ENCODE peak calls at places on chromosomes 4 and X, in ten cellular contexts. One of them, this sample, is unnamed.

GRCh38 chrX:110415440-110416167 is 57.0 kb downstream of the RTL9 start:
- DNase-seq in adipocyte: no peak
- DNase-seq in cardiac muscle cell: no peak
- DNase-seq in HS-5: peak
- DNase-seq in renal cortical epithelial cell: no peak
- DNase-seq in mammary epithelial cell: peak
- DNase-seq in GM04503: no peak
- DNase-seq in HepG2: no peak
- DNase-seq in effector CD4-positive, alpha-beta T cell: no peak
- DNase-seq in fibroblast of the aortic adventitia: peak
- DNase-seq in this sample: no peak

GRCh38 chrX:39327255-39327654 is 526.0 kb downstream of the MID1IP1 start:
- DNase-seq in HepG2: no peak
- DNase-seq in GM04503: no peak
- DNase-seq in effector CD4-positive, alpha-beta T cell: peak
- DNase-seq in HS-5: no peak
- DNase-seq in cardiac muscle cell: no peak
- DNase-seq in fibroblast of the aortic adventitia: no peak
- DNase-seq in renal cortical epithelial cell: no peak
- DNase-seq in mammary epithelial cell: no peak
- DNase-seq in adipocyte: no peak
- DNase-seq in this sample: peak

GRCh38 chr4:147340547-147341225 is 140.2 kb upstream of the EDNRA start:
- DNase-seq in cardiac muscle cell: no peak
- DNase-seq in renal cortical epithelial cell: peak
- DNase-seq in HS-5: no peak
- DNase-seq in mammary epithelial cell: peak
- DNase-seq in fibroblast of the aortic adventitia: no peak
- DNase-seq in adipocyte: peak
- DNase-seq in effector CD4-positive, alpha-beta T cell: no peak
- DNase-seq in GM04503: no peak
- DNase-seq in HepG2: no peak
- DNase-seq in this sample: no peak

GRCh38 chrX:21959362-21960051 is 19.0 kb downstream of the SMS start:
- DNase-seq in fibroblast of the aortic adventitia: no peak
- DNase-seq in HS-5: no peak
- DNase-seq in renal cortical epithelial cell: no peak
- DNase-seq in mammary epithelial cell: no peak
- DNase-seq in adipocyte: no peak
- DNase-seq in cardiac muscle cell: no peak
- DNase-seq in GM04503: no peak
- DNase-seq in effector CD4-positive, alpha-beta T cell: no peak
- DNase-seq in HepG2: no peak
- DNase-seq in this sample: no peak

GRCh38 chr4:47313396-47313795 is 150.1 kb downstream of the COMMD8 start:
- DNase-seq in HS-5: no peak
- DNase-seq in renal cortical epithelial cell: peak
- DNase-seq in mammary epithelial cell: no peak
- DNase-seq in adipocyte: no peak
- DNase-seq in cardiac muscle cell: no peak
- DNase-seq in HepG2: no peak
- DNase-seq in GM04503: no peak
- DNase-seq in fibroblast of the aortic adventitia: no peak
- DNase-seq in effector CD4-positive, alpha-beta T cell: no peak
- DNase-seq in this sample: no peak

GRCh38 chr4:149029056-149029651 is 586.9 kb upstream of the NR3C2 start:
- DNase-seq in cardiac muscle cell: no peak
- DNase-seq in HS-5: no peak
- DNase-seq in mammary epithelial cell: no peak
- DNase-seq in renal cortical epithelial cell: peak
- DNase-seq in GM04503: no peak
- DNase-seq in fibroblast of the aortic adventitia: no peak
- DNase-seq in effector CD4-positive, alpha-beta T cell: no peak
- DNase-seq in adipocyte: no peak
- DNase-seq in HepG2: peak
- DNase-seq in this sample: no peak

GRCh38 chr4:154616287-154616686 is 3.8 kb upstream of the FGG start:
- DNase-seq in HepG2: no peak
- DNase-seq in renal cortical epithelial cell: no peak
- DNase-seq in effector CD4-positive, alpha-beta T cell: no peak
- DNase-seq in cardiac muscle cell: no peak
- DNase-seq in GM04503: no peak
- DNase-seq in adipocyte: no peak
- DNase-seq in mammary epithelial cell: no peak
- DNase-seq in HS-5: no peak
- DNase-seq in fibroblast of the aortic adventitia: no peak
- DNase-seq in this sample: no peak

GRCh38 chr4:77007358-77008230 is 58.0 kb downstream of the SEPTIN11 start:
- DNase-seq in HS-5: peak
- DNase-seq in mammary epithelial cell: peak
- DNase-seq in effector CD4-positive, alpha-beta T cell: no peak
- DNase-seq in adipocyte: peak
- DNase-seq in GM04503: peak
- DNase-seq in cardiac muscle cell: no peak
- DNase-seq in HepG2: no peak
- DNase-seq in renal cortical epithelial cell: peak
- DNase-seq in fibroblast of the aortic adventitia: peak
- DNase-seq in this sample: no peak

GRCh38 chrX:31546130-31546529 is 474.3 kb upstream of the FTHL17 start:
- DNase-seq in HepG2: no peak
- DNase-seq in cardiac muscle cell: no peak
- DNase-seq in effector CD4-positive, alpha-beta T cell: no peak
- DNase-seq in HS-5: peak
- DNase-seq in fibroblast of the aortic adventitia: peak
- DNase-seq in mammary epithelial cell: peak
- DNase-seq in adipocyte: peak
- DNase-seq in renal cortical epithelial cell: peak
- DNase-seq in GM04503: peak
- DNase-seq in this sample: no peak

GRCh38 chr4:176534566-176534965 is 214.8 kb downstream of the SPCS3 start:
- DNase-seq in adipocyte: peak
- DNase-seq in cardiac muscle cell: no peak
- DNase-seq in effector CD4-positive, alpha-beta T cell: no peak
- DNase-seq in mammary epithelial cell: peak
- DNase-seq in HS-5: peak
- DNase-seq in GM04503: peak
- DNase-seq in HepG2: no peak
- DNase-seq in renal cortical epithelial cell: peak
- DNase-seq in fibroblast of the aortic adventitia: peak
- DNase-seq in this sample: no peak

GRCh38 chr4:137000432-137000831 is 531.9 kb downstream of the PCDH18 start:
- DNase-seq in adipocyte: no peak
- DNase-seq in mammary epithelial cell: no peak
- DNase-seq in fibroblast of the aortic adventitia: no peak
- DNase-seq in GM04503: no peak
- DNase-seq in cardiac muscle cell: no peak
- DNase-seq in renal cortical epithelial cell: no peak
- DNase-seq in HepG2: no peak
- DNase-seq in HS-5: no peak
- DNase-seq in effector CD4-positive, alpha-beta T cell: no peak
- DNase-seq in this sample: no peak

This sample was measured in T-helper 1 cell.